ENCODE peak calls at places on chromosomes 12 and 14, in four cellular contexts. A, H, E and Q are unnamed samples.

GRCh38 chr12:119715268-119715620 is 47.3 kb downstream of the PRKAB1 start:
- DNase-seq in H (no peak), E (no peak), A (no peak), Q (no peak)

GRCh38 chr12:122827258-122827657 is 8.0 kb upstream of the HIP1R start:
- DNase-seq in A (no peak), H (no peak), E (no peak), Q (no peak)

GRCh38 chr12:65643595-65644386 is 180.5 kb upstream of the HMGA2 start:
- DNase-seq in H (no peak), E (no peak), A (no peak), Q (no peak)

GRCh38 chr14:23365353-23366162 is 586 bp upstream of the EFS start:
- DNase-seq in A (no peak), H (no peak), E (peak; percentile 21), Q (no peak)

GRCh38 chr14:96090441-96091148 is 51.4 kb downstream of the C14orf132 start:
- DNase-seq in A (peak; percentile 65), H (peak; percentile 84), E (peak; percentile 27), Q (peak; percentile 40)

GRCh38 chr12:124747426-124748161 is 116.1 kb downstream of the SCARB1 start:
- DNase-seq in A (no peak), H (no peak), E (no peak), Q (no peak)

GRCh38 chr14:52031781-52032180 is 37.1 kb downstream of the NID2 start:
- DNase-seq in H (peak; percentile 71), A (no peak), E (peak; percentile 95), Q (no peak)

GRCh38 chr12:46282829-46283228 is 14.0 kb upstream of the SLC38A1 start:
- DNase-seq in E (no peak), H (no peak), A (no peak), Q (no peak)

GRCh38 chr14:50001999-50002925 is 109.4 kb downstream of the ARF6 start:
- DNase-seq in A (peak; percentile 50), E (no peak), H (no peak), Q (no peak)

GRCh38 chr12:59699408-59700144 is 103.7 kb downstream of the SLC16A7 start:
- DNase-seq in H (no peak), A (no peak), E (no peak), Q (no peak)

GRCh38 chr14:78254911-78255431 is 84.8 kb downstream of the NRXN3 start:
- DNase-seq in H (no peak), E (peak; percentile 80), A (no peak), Q (peak; percentile 27)

GRCh38 chr14:41642402-41643195 is 35.9 kb downstream of the LRFN5 start:
- DNase-seq in H (no peak), E (no peak), A (peak; percentile 28), Q (no peak)

GRCh38 chr14:60945984-60946383 is 34.9 kb downstream of the TRMT5 start:
- DNase-seq in E (no peak), H (no peak), A (no peak), Q (no peak)

GRCh38 chr14:95339301-95339865 is 19.7 kb upstream of the CLMN start:
- DNase-seq in H (no peak), A (peak; percentile 60), E (no peak), Q (no peak)

GRCh38 chr12:86917121-86917520 is 660.9 kb upstream of the MGAT4C start:
- DNase-seq in A (no peak), E (no peak), H (no peak), Q (no peak)